ENCODE peak calls at places on chromosome 4, in eight cellular contexts. Z is neural progenitor cell, R is ascending aorta, U is BJ, F is foreskin fibroblast, D is fibroblast of lung, E is right atrium auricular region, C is tibial artery. M is an unnamed sample.

GRCh38 chr4:38562751-38563198 is 101.2 kb upstream of the KLF3 start:
- DNase-seq in Z (no peak), F (no peak), D (peak), R (no peak), U (no peak), E (peak), C (no peak), M (peak)

GRCh38 chr4:113727802-113728201 is 33.7 kb downstream of the CAMK2D start:
- DNase-seq in Z (no peak), U (no peak), R (no peak), E (no peak), C (no peak), D (no peak), F (no peak), M (no peak)

GRCh38 chr4:47837582-47838294 is at the start of gene CORIN:
- DNase-seq in R (no peak), U (no peak), C (peak), F (no peak), D (no peak), E (no peak), Z (peak), M (no peak)

GRCh38 chr4:158259955-158260575 is 49.8 kb downstream of the TMEM144 start:
- DNase-seq in Z (peak), C (no peak), F (peak), R (no peak), D (peak), E (no peak), U (no peak), M (peak)

GRCh38 chr4:39043697-39044363 is 11.6 kb upstream of the TMEM156 start:
- DNase-seq in C (no peak), R (no peak), U (no peak), Z (no peak), F (peak), E (no peak), D (no peak), M (peak)

GRCh38 chr4:26746742-26747351 is 113.8 kb upstream of the STIM2 start:
- DNase-seq in R (no peak), F (no peak), U (no peak), C (no peak), Z (no peak), D (no peak), E (no peak), M (no peak)

GRCh38 chr4:111632752-111633151 is 512.5 kb upstream of the FAM241A start:
- DNase-seq in D (peak), C (no peak), E (no peak), U (no peak), R (no peak), F (peak), Z (no peak), M (peak)

GRCh38 chr4:55757356-55758024 is 62.1 kb upstream of the EXOC1L start:
- DNase-seq in D (no peak), C (no peak), F (no peak), E (no peak), Z (no peak), R (no peak), U (no peak), M (no peak)

GRCh38 chr4:52982246-52982950 is 120.3 kb downstream of the RASL11B start:
- DNase-seq in R (no peak), Z (peak), F (peak), U (no peak), C (no peak), E (no peak), D (peak), M (peak)

GRCh38 chr4:127203561-127204260 is 429.0 kb upstream of the INTU start:
- DNase-seq in E (no peak), U (peak), D (peak), F (peak), R (no peak), Z (no peak), C (no peak), M (peak)

GRCh38 chr4:46986922-46987638 is 6.3 kb downstream of the GABRA4 start:
- DNase-seq in U (no peak), D (no peak), Z (no peak), R (no peak), C (no peak), E (no peak), F (no peak), M (no peak)

GRCh38 chr4:14621731-14622459 is 380.4 kb upstream of the CPEB2 start:
- DNase-seq in F (no peak), E (no peak), D (no peak), U (no peak), Z (no peak), C (no peak), R (no peak), M (peak)

GRCh38 chr4:33134366-33134765 is 2414.2 kb downstream of the PCDH7 start:
- DNase-seq in C (no peak), D (no peak), R (no peak), U (no peak), F (no peak), Z (no peak), E (no peak), M (no peak)

GRCh38 chr4:153345011-153345981 is 808 bp downstream of the MND1 start:
- DNase-seq in D (peak), C (peak), E (peak), Z (peak), R (peak), U (no peak), F (peak), M (peak)

GRCh38 chr4:165493359-165493758 is 114.6 kb downstream of the CPE start:
- DNase-seq in Z (peak), E (peak), R (peak), C (no peak), D (peak), F (peak), U (no peak), M (peak)

GRCh38 chr4:36348403-36348938 is 67.1 kb downstream of the DTHD1 start:
- DNase-seq in E (no peak), Z (no peak), F (no peak), U (no peak), D (no peak), R (no peak), C (no peak), M (no peak)

GRCh38 chr4:48913346-48913745 is 6.8 kb upstream of the OCIAD2 start:
- DNase-seq in R (no peak), E (no peak), U (peak), Z (no peak), C (no peak), D (peak), F (peak), M (peak)

GRCh38 chr4:98528882-98529281 is 129.5 kb downstream of the TSPAN5 start:
- DNase-seq in R (no peak), U (no peak), E (no peak), D (no peak), C (no peak), F (no peak), Z (no peak), M (no peak)

GRCh38 chr4:1192493-1193205 is 20.3 kb upstream of the SPON2 start:
- DNase-seq in F (no peak), D (no peak), Z (peak), U (no peak), E (peak), C (peak), R (no peak), M (no peak)

GRCh38 chr4:150078041-150078995 is at the start of gene DCLK2:
- DNase-seq in Z (peak), E (peak), C (peak), U (peak), F (peak), R (peak), D (peak), M (peak)

GRCh38 chr4:76755756-76756155 is 142.2 kb downstream of the SOWAHB start:
- DNase-seq in C (no peak), D (no peak), F (no peak), Z (no peak), U (no peak), R (no peak), E (no peak), M (peak)

GRCh38 chr4:145716200-145716599 is 36.3 kb downstream of the C4orf51 start:
- DNase-seq in D (peak), E (no peak), C (no peak), F (peak), R (no peak), U (no peak), Z (no peak), M (peak)

GRCh38 chr4:67131224-67131623 is 414.1 kb downstream of the CENPC start:
- DNase-seq in F (no peak), R (no peak), Z (no peak), U (no peak), D (no peak), C (no peak), E (no peak), M (no peak)

GRCh38 chr4:131650951-131651350 is 1498.1 kb upstream of the PCDH10 start:
- DNase-seq in D (no peak), U (no peak), Z (no peak), R (no peak), E (no peak), F (no peak), C (no peak), M (no peak)

DNA sequence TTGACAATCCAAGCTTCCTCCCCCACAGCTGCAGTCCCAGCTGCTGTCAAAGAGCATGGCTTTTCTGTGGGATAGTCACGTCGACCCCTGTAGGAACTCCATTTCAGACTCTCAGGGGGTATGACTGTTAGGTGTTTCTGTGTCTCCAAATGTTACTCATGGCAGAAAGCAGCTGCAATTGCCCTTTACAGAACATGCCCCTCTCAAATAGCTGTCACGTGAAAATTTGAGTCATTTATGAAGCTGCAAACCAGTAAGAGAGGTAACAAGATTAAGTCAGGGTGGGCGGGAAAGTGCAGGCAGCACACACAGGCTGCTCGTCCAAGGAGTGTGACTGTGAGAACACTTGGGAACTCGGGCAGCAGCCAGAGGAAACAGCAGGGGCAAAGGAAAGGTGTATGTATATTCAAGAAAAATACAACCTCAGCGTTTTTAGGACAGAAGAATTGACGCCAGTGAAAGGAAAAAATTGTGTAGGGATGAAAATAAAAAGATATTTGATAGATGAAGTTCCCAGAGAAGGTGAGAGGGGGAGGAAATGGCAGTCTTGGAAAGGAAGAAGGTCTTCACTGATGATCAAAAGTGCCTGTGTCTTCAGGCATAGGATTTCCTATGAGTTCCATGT is 66.5 kb upstream of the TMEM184C start:
- DNase-seq in U (peak), D (peak), Z (peak), E (no peak), R (peak), F (peak), C (peak), M (peak)
- H3K4me3 ChIP-seq in U (no peak), D (peak), Z (no peak), E (no peak), R (no peak), F (peak), C (no peak), M (no peak)

GRCh38 chr4:92014060-92014459 is 289.7 kb upstream of the GRID2 start:
- DNase-seq in Z (no peak), E (no peak), U (no peak), C (no peak), D (no peak), R (no peak), F (no peak), M (no peak)

GRCh38 chr4:92012899-92013867 is 290.6 kb upstream of the GRID2 start:
- DNase-seq in D (no peak), Z (peak), E (no peak), U (no peak), F (no peak), C (no peak), R (no peak), M (peak)
- TF ChIP-seq CTCF in D (no peak), Z (peak), E (no peak), U (no peak), F (no peak), C (no peak), R (no peak), M (peak)

GRCh38 chr4:168633474-168633873 is 136.6 kb downstream of the PALLD start:
- DNase-seq in R (no peak), U (no peak), F (no peak), D (no peak), C (no peak), Z (no peak), E (no peak), M (no peak)

GRCh38 chr4:168636040-168636439 is 139.2 kb downstream of the PALLD start:
- DNase-seq in D (no peak), F (no peak), C (no peak), R (no peak), E (no peak), U (no peak), Z (no peak), M (no peak)

GRCh38 chr4:168634276-168634802 is 137.5 kb downstream of the PALLD start:
- DNase-seq in R (no peak), F (peak), Z (peak), U (peak), D (peak), C (no peak), E (no peak), M (peak)

GRCh38 chr4:168637872-168638756 is 141.3 kb downstream of the PALLD start:
- DNase-seq in E (no peak), Z (no peak), D (peak), F (peak), U (peak), C (no peak), R (no peak), M (peak)

DNA sequence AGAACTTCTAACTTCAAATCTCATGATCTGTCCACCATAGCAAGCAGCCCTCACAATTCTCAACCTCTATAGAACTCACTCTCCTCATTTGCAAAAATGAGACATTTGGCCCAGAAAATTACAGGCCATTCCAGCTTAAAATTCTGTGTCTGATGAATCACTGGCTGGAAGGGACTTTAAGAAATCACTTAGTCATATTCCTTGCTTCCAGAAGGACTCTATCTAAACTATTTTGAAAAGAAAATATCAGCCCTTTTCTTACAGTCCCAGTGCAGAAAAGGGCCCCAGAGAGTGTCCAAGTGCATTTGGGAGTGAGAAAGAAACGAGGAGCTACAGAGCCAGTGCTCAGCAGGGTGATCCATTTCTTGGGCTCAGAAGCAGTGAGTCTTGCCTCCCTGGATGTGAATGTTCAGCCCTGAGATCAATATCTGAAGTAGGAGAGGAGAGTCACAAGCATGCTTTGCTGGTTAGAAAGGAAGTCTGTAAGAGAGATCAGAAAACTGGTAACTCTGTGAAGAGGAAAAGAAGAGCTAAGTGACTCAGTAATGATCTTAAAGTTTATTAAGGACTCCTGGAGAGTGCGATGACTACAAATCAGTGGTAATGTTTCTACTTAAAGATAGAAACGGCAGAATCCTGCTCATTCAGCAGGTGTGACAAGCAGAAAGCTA is 139.8 kb downstream of the PALLD start:
- DNase-seq in Z (no peak), U (peak), D (peak), F (peak), E (no peak), C (no peak), R (no peak), M (peak)
- H3K4me3 ChIP-seq in Z (no peak), U (no peak), D (no peak), F (no peak), E (no peak), C (no peak), R (no peak), M (no peak)

DNA sequence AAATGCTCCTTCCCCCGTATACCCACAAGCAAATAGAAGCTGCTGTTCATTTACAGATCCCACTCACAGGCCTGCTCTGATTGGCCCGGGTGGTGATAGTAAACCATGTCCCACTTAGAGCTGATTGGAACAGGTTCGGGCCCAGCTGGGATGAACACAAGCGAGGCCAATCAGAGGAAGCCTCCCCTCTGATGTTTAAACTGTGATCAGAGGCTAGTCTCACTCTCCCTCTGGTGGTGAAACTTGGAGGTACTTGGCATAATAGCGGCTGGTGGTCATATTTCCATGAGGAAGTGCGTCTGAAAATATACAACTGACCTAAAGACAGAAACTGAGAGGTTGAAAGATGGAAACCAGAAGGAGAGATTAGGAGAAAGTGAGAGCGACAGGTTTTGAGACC is 51.5 kb upstream of the TRPC3 start:
- DNase-seq in E (no peak), Z (peak), R (no peak), C (no peak), F (peak), U (no peak), D (no peak), M (peak)
- TF ChIP-seq CTCF in E (no peak), Z (peak), R (no peak), C (no peak), F (peak), U (peak), D (peak), M (peak)

DNA sequence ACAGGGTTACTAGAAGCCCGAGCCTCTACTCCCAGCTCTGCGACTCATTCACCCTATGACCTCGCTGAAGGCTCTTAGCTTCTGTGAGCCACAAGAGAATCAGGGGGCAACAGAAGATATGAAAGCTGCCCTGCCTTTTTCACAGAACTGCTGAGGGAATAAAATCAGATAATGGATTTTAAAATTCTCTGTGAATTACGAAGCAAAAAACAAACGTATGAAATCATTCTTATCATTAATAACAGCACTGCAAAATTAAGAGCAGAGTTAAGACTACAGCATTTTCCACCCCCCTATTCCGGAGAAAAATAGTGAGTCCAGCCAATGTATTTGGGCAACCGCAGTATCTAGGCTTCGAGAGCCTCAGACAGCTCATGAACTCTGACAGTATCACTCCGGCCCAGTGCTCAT is 33.5 kb downstream of the AFAP1 start:
- DNase-seq in C (no peak), E (no peak), Z (no peak), R (no peak), U (no peak), D (peak), F (peak), M (peak)
- H3K4me3 ChIP-seq in C (peak), E (no peak), Z (no peak), R (peak), U (no peak), D (peak), F (peak), M (no peak)

DNA sequence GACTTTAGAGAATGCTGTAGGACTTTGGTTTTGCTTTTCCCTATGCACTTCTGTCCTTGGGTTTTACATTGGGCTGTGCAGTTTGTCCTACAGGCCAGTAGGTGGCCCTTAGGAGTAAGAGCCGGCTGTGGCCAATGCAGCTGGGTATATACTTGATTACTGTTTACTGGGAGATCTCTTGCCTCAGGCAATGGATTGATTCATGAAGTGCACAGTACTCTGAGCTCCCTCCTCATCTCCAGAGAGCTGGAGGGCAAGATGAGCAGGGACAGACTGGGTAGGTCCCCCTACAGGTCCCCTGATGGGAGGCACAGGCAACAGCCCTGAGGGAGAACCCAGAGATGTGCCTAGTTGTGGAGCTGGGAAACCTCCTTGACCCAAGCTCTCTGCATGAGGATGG is 103.8 kb upstream of the QRFPR start:
- DNase-seq in Z (peak), D (peak), U (no peak), R (no peak), C (no peak), F (peak), E (no peak), M (peak)
- TF ChIP-seq CTCF in Z (peak), D (peak), U (peak), R (peak), C (peak), F (peak), E (peak), M (peak)

GRCh38 chr4:23766334-23766733 is 123.5 kb downstream of the PPARGC1A start:
- DNase-seq in E (no peak), Z (no peak), D (peak), C (no peak), R (no peak), F (peak), U (no peak), M (no peak)

GRCh38 chr4:23759066-23759465 is 130.8 kb downstream of the PPARGC1A start:
- DNase-seq in Z (no peak), U (no peak), R (no peak), E (no peak), C (no peak), D (no peak), F (no peak), M (no peak)

GRCh38 chr4:23768541-23768940 is 121.3 kb downstream of the PPARGC1A start:
- DNase-seq in Z (no peak), D (no peak), R (no peak), C (no peak), F (no peak), E (no peak), U (no peak), M (no peak)

GRCh38 chr4:23762551-23762950 is 127.3 kb downstream of the PPARGC1A start:
- DNase-seq in E (no peak), F (no peak), Z (no peak), U (no peak), C (no peak), D (no peak), R (no peak), M (no peak)

DNA sequence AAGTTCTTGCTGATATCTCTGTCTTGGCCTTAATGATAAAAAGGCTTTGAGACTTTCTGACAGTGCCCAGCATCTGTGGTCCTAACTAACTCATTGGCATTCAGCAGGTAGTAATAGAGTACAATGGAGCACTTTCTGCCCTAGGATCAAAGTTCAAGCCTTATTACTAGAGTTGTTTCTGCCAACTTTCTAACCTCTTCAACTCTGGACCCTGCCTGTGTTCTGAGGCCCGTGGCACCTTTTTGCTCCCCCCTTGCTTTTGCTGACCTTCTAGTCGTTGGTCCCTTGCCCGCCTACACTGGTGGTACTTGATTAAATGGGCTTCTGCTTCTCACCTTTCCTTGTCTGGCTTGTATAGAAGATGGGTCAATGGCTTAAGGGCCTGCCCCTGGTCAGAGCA is 126.3 kb downstream of the PPARGC1A start:
- DNase-seq in U (no peak), F (no peak), D (no peak), C (no peak), Z (no peak), E (no peak), R (no peak), M (no peak)
- H3K4me3 ChIP-seq in U (no peak), F (no peak), D (no peak), C (no peak), Z (no peak), E (no peak), R (no peak), M (no peak)

GRCh38 chr4:86564795-86565194 is 29.3 kb upstream of the PTPN13 start:
- DNase-seq in F (peak), C (no peak), D (no peak), E (no peak), R (no peak), Z (no peak), U (no peak), M (no peak)
- TF ChIP-seq CTCF in F (no peak), C (no peak), D (no peak), E (no peak), R (no peak), Z (no peak), U (no peak), M (no peak)

GRCh38 chr4:89303989-89304388 is 3.6 kb downstream of the GPRIN3 start:
- DNase-seq in U (no peak), D (no peak), F (no peak), R (no peak), Z (no peak), E (no peak), C (no peak), M (no peak)
- H3K4me3 ChIP-seq in U (no peak), D (no peak), F (no peak), R (no peak), Z (no peak), E (no peak), C (no peak), M (no peak)

M was measured in choroid plexus epithelial cell.